ENCODE peak calls at places on chromosomes 16 and 17, in eight cellular contexts. One of them, this sample, is unnamed.
A peak's percentile ranks its signal among the peaks of the same experiment; 100 is the strongest.

GRCh38 chr17:16197276-16197675 is 18.1 kb downstream of the NCOR1 start:
- DNase-seq in spleen: no peak
- DNase-seq in IMR-90: peak; percentile 39
- DNase-seq in endothelial cell of umbilical vein: peak; percentile 53
- DNase-seq in heart left ventricle: no peak
- DNase-seq in HepG2: no peak
- DNase-seq in Peyer's patch: no peak
- DNase-seq in A549: no peak
- DNase-seq in this sample: no peak

GRCh38 chr17:44314869-44315661 is 6.7 kb downstream of the RUNDC3A start:
- DNase-seq in IMR-90: no peak
- DNase-seq in spleen: no peak
- DNase-seq in A549: peak; percentile 73
- DNase-seq in HepG2: no peak
- DNase-seq in heart left ventricle: no peak
- DNase-seq in Peyer's patch: no peak
- DNase-seq in endothelial cell of umbilical vein: no peak
- DNase-seq in this sample: no peak

GRCh38 chr16:89924298-89924924 is 1.3 kb downstream of the TUBB3 start:
- DNase-seq in spleen: no peak
- DNase-seq in endothelial cell of umbilical vein: peak; percentile 16
- DNase-seq in IMR-90: peak; percentile 44
- DNase-seq in A549: peak; percentile 58
- DNase-seq in Peyer's patch: no peak
- DNase-seq in heart left ventricle: no peak
- DNase-seq in HepG2: peak; percentile 55
- DNase-seq in this sample: no peak

GRCh38 chr16:66306366-66307150 is 59.9 kb upstream of the CDH5 start:
- DNase-seq in HepG2: no peak
- DNase-seq in A549: no peak
- DNase-seq in spleen: peak; percentile 43
- DNase-seq in heart left ventricle: no peak
- DNase-seq in IMR-90: no peak
- DNase-seq in Peyer's patch: no peak
- DNase-seq in endothelial cell of umbilical vein: no peak
- DNase-seq in this sample: no peak

GRCh38 chr17:17468217-17469010 is 8.4 kb upstream of the MED9 start:
- DNase-seq in A549: no peak
- DNase-seq in HepG2: no peak
- DNase-seq in Peyer's patch: no peak
- DNase-seq in heart left ventricle: no peak
- DNase-seq in endothelial cell of umbilical vein: no peak
- DNase-seq in spleen: no peak
- DNase-seq in IMR-90: no peak
- DNase-seq in this sample: no peak

GRCh38 chr17:42775534-42776098 is 2.4 kb downstream of the VPS25 start:
- DNase-seq in A549: no peak
- DNase-seq in IMR-90: peak; percentile 66
- DNase-seq in Peyer's patch: no peak
- DNase-seq in heart left ventricle: no peak
- DNase-seq in endothelial cell of umbilical vein: peak; percentile 21
- DNase-seq in HepG2: peak; percentile 53
- DNase-seq in spleen: peak; percentile 8
- DNase-seq in this sample: no peak

GRCh38 chr17:5825717-5826330 is 241.5 kb upstream of the NLRP1 start:
- DNase-seq in IMR-90: peak; percentile 83
- DNase-seq in A549: no peak
- DNase-seq in spleen: no peak
- DNase-seq in HepG2: no peak
- DNase-seq in endothelial cell of umbilical vein: peak; percentile 86
- DNase-seq in Peyer's patch: no peak
- DNase-seq in heart left ventricle: no peak
- DNase-seq in this sample: no peak

GRCh38 chr17:66123163-66123562 is 68.8 kb downstream of the CEP112 start:
- DNase-seq in Peyer's patch: no peak
- DNase-seq in endothelial cell of umbilical vein: no peak
- DNase-seq in IMR-90: peak; percentile 38
- DNase-seq in HepG2: no peak
- DNase-seq in A549: no peak
- DNase-seq in heart left ventricle: no peak
- DNase-seq in spleen: no peak
- DNase-seq in this sample: no peak

GRCh38 chr16:75377971-75378386 is 55.3 kb downstream of the CFDP1 start:
- DNase-seq in A549: peak; percentile 72
- DNase-seq in HepG2: no peak
- DNase-seq in heart left ventricle: no peak
- DNase-seq in endothelial cell of umbilical vein: peak; percentile 97
- DNase-seq in Peyer's patch: no peak
- DNase-seq in spleen: no peak
- DNase-seq in IMR-90: peak; percentile 97
- DNase-seq in this sample: no peak

GRCh38 chr17:67624886-67625656 is 92.7 kb upstream of the NOL11 start:
- DNase-seq in HepG2: no peak
- DNase-seq in endothelial cell of umbilical vein: no peak
- DNase-seq in heart left ventricle: no peak
- DNase-seq in spleen: no peak
- DNase-seq in A549: no peak
- DNase-seq in IMR-90: no peak
- DNase-seq in Peyer's patch: no peak
- DNase-seq in this sample: no peak

GRCh38 chr16:85264752-85265151 is 152.5 kb upstream of the CIBAR2 start:
- DNase-seq in Peyer's patch: no peak
- DNase-seq in spleen: no peak
- DNase-seq in A549: no peak
- DNase-seq in HepG2: no peak
- DNase-seq in IMR-90: no peak
- DNase-seq in heart left ventricle: no peak
- DNase-seq in endothelial cell of umbilical vein: no peak
- DNase-seq in this sample: no peak

GRCh38 chr16:56191807-56192643 is 736 bp downstream of the GNAO1 start:
- DNase-seq in endothelial cell of umbilical vein: no peak
- DNase-seq in HepG2: no peak
- DNase-seq in heart left ventricle: no peak
- DNase-seq in A549: no peak
- DNase-seq in Peyer's patch: no peak
- DNase-seq in IMR-90: no peak
- DNase-seq in spleen: peak; percentile 74
- DNase-seq in this sample: peak; percentile 22

GRCh38 chr17:7408341-7408740 is 696 bp downstream of the NLGN2 start:
- DNase-seq in endothelial cell of umbilical vein: no peak
- DNase-seq in HepG2: no peak
- DNase-seq in IMR-90: no peak
- DNase-seq in A549: no peak
- DNase-seq in Peyer's patch: no peak
- DNase-seq in spleen: no peak
- DNase-seq in heart left ventricle: no peak
- DNase-seq in this sample: no peak

GRCh38 chr16:85639529-85640253 is 26.6 kb downstream of the GSE1 start:
- DNase-seq in HepG2: no peak
- DNase-seq in IMR-90: no peak
- DNase-seq in heart left ventricle: peak; percentile 89
- DNase-seq in Peyer's patch: no peak
- DNase-seq in spleen: no peak
- DNase-seq in endothelial cell of umbilical vein: no peak
- DNase-seq in A549: no peak
- DNase-seq in this sample: peak; percentile 85

GRCh38 chr16:57479043-57479421 is 7.3 kb downstream of the DOK4 start:
- DNase-seq in A549: no peak
- DNase-seq in endothelial cell of umbilical vein: peak; percentile 21
- DNase-seq in heart left ventricle: no peak
- DNase-seq in IMR-90: no peak
- DNase-seq in HepG2: no peak
- DNase-seq in Peyer's patch: peak; percentile 44
- DNase-seq in spleen: peak; percentile 78
- DNase-seq in this sample: no peak
- H3K27ac ChIP-seq in A549: peak overlapping the region; percentile 98
- H3K27ac ChIP-seq in endothelial cell of umbilical vein: no peak overlapping the region
- H3K27ac ChIP-seq in heart left ventricle: peak overlapping the region; percentile 68
- H3K27ac ChIP-seq in IMR-90: no peak overlapping the region
- H3K27ac ChIP-seq in HepG2: no peak overlapping the region
- H3K27ac ChIP-seq in Peyer's patch: peak overlapping the region; percentile 90
- H3K27ac ChIP-seq in spleen: peak overlapping the region; percentile 60
- H3K27ac ChIP-seq in this sample: peak overlapping the region; percentile 74

DNA sequence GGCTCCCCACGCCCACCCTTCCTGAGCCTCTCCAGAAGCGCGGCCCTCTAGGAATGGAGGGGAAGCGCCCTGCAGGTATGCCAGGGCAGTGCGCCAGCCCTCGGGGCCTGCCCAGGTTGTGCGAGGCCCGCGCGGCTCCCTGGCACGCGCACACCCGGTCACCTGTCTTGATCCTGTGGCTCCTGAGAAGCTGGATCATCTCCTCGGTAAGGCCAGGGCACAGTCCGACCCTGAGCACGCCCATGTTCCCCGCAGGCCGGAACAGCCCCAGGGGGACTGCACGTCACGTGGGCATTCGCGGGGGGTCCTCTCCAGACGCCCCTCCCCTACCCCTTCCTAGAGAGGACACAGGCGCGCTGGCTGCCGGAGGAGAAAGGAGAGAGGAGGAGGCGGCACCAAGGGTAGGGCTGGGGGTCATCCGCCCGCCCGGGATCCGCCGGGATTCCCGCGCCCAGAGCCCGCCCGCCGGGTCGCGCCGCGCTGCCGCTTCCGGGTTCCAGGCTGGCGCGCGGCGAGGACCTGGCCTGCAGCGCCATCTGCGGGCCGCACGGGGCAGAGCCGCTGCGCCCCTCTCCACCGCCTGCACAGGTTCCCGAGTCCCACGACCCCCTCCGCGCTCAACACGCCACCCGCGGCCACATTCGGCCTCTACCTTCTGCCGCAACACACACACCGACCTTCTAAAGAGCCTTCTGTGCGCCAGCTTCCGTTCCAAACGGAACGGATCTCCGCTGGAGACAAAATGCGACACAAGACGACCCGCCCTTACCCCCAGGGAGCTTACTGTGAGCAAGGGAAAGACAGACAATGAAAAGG is at the start of gene RAD51D:
- DNase-seq in IMR-90: peak; percentile 56
- DNase-seq in spleen: peak; percentile 96
- DNase-seq in Peyer's patch: peak; percentile 77
- DNase-seq in A549: peak; percentile 81
- DNase-seq in endothelial cell of umbilical vein: peak; percentile 75
- DNase-seq in HepG2: peak; percentile 60
- DNase-seq in heart left ventricle: peak; percentile 81
- DNase-seq in this sample: peak; percentile 81
- TF ChIP-seq POLR2A in IMR-90: peak; percentile 31
- TF ChIP-seq POLR2A in spleen: no peak
- TF ChIP-seq POLR2A in Peyer's patch: no peak
- TF ChIP-seq POLR2A in A549: peak; percentile 52
- TF ChIP-seq POLR2A in endothelial cell of umbilical vein: peak; percentile 65
- TF ChIP-seq POLR2A in HepG2: peak; percentile 61
- TF ChIP-seq POLR2A in heart left ventricle: peak; percentile 39
- TF ChIP-seq POLR2A in this sample: peak; percentile 39

GRCh38 chr17:1559743-1560581 is 2.6 kb downstream of the PITPNA start:
- DNase-seq in heart left ventricle: no peak
- DNase-seq in IMR-90: no peak
- DNase-seq in endothelial cell of umbilical vein: peak; percentile 33
- DNase-seq in A549: no peak
- DNase-seq in Peyer's patch: no peak
- DNase-seq in HepG2: no peak
- DNase-seq in spleen: no peak
- DNase-seq in this sample: peak; percentile 21

GRCh38 chr17:1563786-1564613 is 1.4 kb upstream of the PITPNA start:
- DNase-seq in endothelial cell of umbilical vein: no peak
- DNase-seq in HepG2: no peak
- DNase-seq in spleen: peak; percentile 77
- DNase-seq in Peyer's patch: no peak
- DNase-seq in IMR-90: no peak
- DNase-seq in A549: peak; percentile 39
- DNase-seq in heart left ventricle: no peak
- DNase-seq in this sample: no peak

GRCh38 chr17:1561420-1562177 is 993 bp downstream of the PITPNA start:
- DNase-seq in spleen: peak; percentile 88
- DNase-seq in endothelial cell of umbilical vein: peak; percentile 24
- DNase-seq in IMR-90: no peak
- DNase-seq in heart left ventricle: peak; percentile 33
- DNase-seq in HepG2: no peak
- DNase-seq in Peyer's patch: no peak
- DNase-seq in A549: no peak
- DNase-seq in this sample: no peak

GRCh38 chr17:1560582-1561170 is 1.9 kb downstream of the PITPNA start:
- DNase-seq in endothelial cell of umbilical vein: peak; percentile 29
- DNase-seq in Peyer's patch: no peak
- DNase-seq in heart left ventricle: no peak
- DNase-seq in IMR-90: no peak
- DNase-seq in A549: no peak
- DNase-seq in HepG2: no peak
- DNase-seq in spleen: no peak
- DNase-seq in this sample: no peak

DNA sequence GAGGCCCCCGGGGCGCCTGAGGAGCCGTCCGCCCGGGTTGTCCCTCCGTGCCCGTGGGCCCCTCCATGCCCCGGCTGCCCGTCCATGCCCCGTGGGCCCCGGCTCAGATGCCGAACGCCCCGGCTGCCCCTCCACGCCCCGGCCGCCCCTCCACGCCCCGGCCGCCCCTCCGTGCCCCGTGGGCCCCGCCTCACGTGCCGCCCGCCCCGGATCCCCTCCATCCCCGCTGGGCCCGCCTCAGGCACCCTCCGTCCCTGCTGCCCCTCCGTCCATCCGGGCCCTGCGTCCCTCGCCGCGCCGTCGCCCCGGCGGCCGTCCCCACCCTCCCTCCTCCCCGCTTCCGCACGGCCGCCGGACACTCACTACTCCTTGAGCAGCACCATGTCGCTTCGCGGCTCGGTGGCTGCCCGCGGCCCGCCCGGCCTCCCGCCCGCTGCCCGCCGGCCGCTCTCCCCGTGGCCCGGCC is 381 bp downstream of the PITPNA start:
- DNase-seq in Peyer's patch: no peak
- DNase-seq in heart left ventricle: peak; percentile 63
- DNase-seq in endothelial cell of umbilical vein: peak; percentile 23
- DNase-seq in spleen: peak; percentile 93
- DNase-seq in HepG2: no peak
- DNase-seq in IMR-90: no peak
- DNase-seq in A549: no peak
- DNase-seq in this sample: no peak
- H3K4me3 ChIP-seq in Peyer's patch: peak overlapping the region; percentile 91
- H3K4me3 ChIP-seq in heart left ventricle: peak overlapping the region; percentile 85
- H3K4me3 ChIP-seq in endothelial cell of umbilical vein: peak overlapping the region; percentile 83
- H3K4me3 ChIP-seq in spleen: peak overlapping the region; percentile 90
- H3K4me3 ChIP-seq in HepG2: peak overlapping the region; percentile 91
- H3K4me3 ChIP-seq in IMR-90: peak overlapping the region; percentile 99
- H3K4me3 ChIP-seq in A549: peak overlapping the region; percentile 91
- H3K4me3 ChIP-seq in this sample: peak overlapping the region; percentile 78

DNA sequence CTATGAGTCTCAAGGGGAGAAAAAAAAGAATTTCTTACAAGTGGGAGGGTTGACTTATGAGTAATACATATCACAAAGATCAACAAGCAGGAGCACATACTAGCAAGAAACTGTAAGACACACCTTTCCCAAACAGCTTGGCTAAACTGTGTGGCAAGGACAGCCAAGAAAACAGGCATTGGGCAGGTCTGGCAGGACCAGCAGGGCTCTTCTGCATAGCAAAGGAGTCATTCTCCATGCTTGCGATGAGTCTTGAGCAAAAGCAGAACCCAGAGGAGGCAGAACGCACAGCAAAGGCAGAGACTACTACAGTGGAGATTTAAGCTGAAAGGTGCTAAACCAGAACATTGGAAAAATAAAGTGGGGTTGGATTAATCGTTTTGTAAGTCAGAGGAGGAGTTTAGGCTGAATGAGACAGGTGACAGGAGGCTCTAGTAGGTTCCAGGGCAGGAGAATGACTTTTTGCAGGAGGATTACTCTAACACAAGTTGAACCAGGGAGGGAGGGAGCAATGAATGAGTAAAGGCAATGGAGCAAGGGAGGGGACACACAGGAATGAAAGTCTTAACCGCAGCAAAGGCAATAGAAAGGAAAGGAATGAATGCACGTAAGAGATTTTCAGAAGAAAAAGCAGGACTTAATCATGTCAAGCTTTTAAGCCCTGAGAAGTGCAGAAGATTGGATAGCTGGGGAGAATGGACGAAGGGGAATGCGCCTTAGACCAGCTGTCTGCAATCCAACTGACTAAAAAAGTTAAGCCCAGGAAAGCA is 2.7 kb downstream of the N4BP1 start:
- DNase-seq in A549: peak; percentile 37
- DNase-seq in IMR-90: peak; percentile 67
- DNase-seq in endothelial cell of umbilical vein: no peak
- DNase-seq in HepG2: no peak
- DNase-seq in heart left ventricle: no peak
- DNase-seq in spleen: no peak
- DNase-seq in Peyer's patch: no peak
- DNase-seq in this sample: no peak
- H3K27ac ChIP-seq in A549: no peak overlapping the region
- H3K27ac ChIP-seq in IMR-90: no peak overlapping the region
- H3K27ac ChIP-seq in endothelial cell of umbilical vein: no peak overlapping the region
- H3K27ac ChIP-seq in HepG2: no peak overlapping the region
- H3K27ac ChIP-seq in heart left ventricle: no peak overlapping the region
- H3K27ac ChIP-seq in spleen: peak overlapping the region; percentile 98
- H3K27ac ChIP-seq in Peyer's patch: peak overlapping the region; percentile 90
- H3K27ac ChIP-seq in this sample: no peak overlapping the region